ENCODE peak calls at places on chromosomes 13 and 19, in ten cellular contexts. T is GM12865; D is stimulated activated naive CD8-positive, alpha-beta T cell treated with anti-CD3 and anti-CD28 coated beads, Interleukin-15, amount 100 ng/mL, for 72 hours; G is SK-N-SH; O is kidney tubule cell; K is fibroblast of the conjunctiva; J is KG1; A is neuronal stem cell; H is NCI-H187 treated with DMSO at 0.1 percent for 48 hours; W is tibial artery. V is an unnamed sample.

GRCh38 chr13:33957497-33957905 is 139.6 kb downstream of the RFC3 start:
- DNase-seq in O (no peak), W (no peak), A (no peak), H (no peak), J (no peak), T (no peak), K (no peak), G (no peak), D (no peak), V (no peak)

GRCh38 chr19:4061683-4062575 is 4.8 kb downstream of the ZBTB7A start:
- DNase-seq in O (peak; percentile 56), J (no peak), G (no peak), T (no peak), H (no peak), K (no peak), D (no peak), W (no peak), A (no peak), V (peak; percentile 97)

GRCh38 chr19:33512021-33512420 is 9.6 kb downstream of the PEPD start:
- DNase-seq in D (no peak), G (no peak), T (no peak), H (no peak), A (no peak), W (no peak), K (no peak), O (no peak), J (no peak), V (no peak)

GRCh38 chr19:36210497-36210896 is 4.0 kb downstream of the ZNF565 start:
- DNase-seq in K (no peak), H (no peak), O (no peak), G (no peak), T (no peak), W (no peak), A (no peak), D (no peak), J (no peak), V (no peak)

GRCh38 chr19:49884109-49884508 is 6.6 kb downstream of the TBC1D17 start:
- DNase-seq in G (no peak), A (no peak), O (no peak), K (no peak), H (no peak), T (no peak), W (no peak), J (no peak), D (no peak), V (no peak)

GRCh38 chr19:6752257-6753177 is 13.0 kb downstream of the TRIP10 start:
- DNase-seq in O (no peak), G (no peak), K (no peak), D (no peak), W (no peak), J (no peak), A (no peak), H (no peak), T (no peak), V (no peak)

GRCh38 chr13:24982333-24982999 is 113.5 kb upstream of the PABPC3 start:
- DNase-seq in G (no peak), O (peak; percentile 24), J (no peak), T (no peak), A (no peak), W (no peak), D (no peak), H (no peak), K (no peak), V (peak; percentile 45)

GRCh38 chr13:33845572-33846305 is 27.8 kb downstream of the RFC3 start:
- DNase-seq in A (no peak), G (no peak), H (no peak), W (no peak), O (no peak), J (no peak), K (no peak), D (no peak), T (no peak), V (no peak)

GRCh38 chr13:93562676-93563075 is 336.1 kb downstream of the GPC6 start:
- DNase-seq in D (no peak), O (peak; percentile 55), T (no peak), A (no peak), H (no peak), W (no peak), K (no peak), J (no peak), G (no peak), V (no peak)

GRCh38 chr19:13953021-13953531 is 767 bp downstream of the DCAF15 start:
- DNase-seq in K (peak; percentile 27), H (no peak), T (no peak), O (peak; percentile 53), D (no peak), J (no peak), W (no peak), G (no peak), A (no peak), V (no peak)

GRCh38 chr19:13149628-13150186 is 468 bp downstream of the STX10 start:
- DNase-seq in G (peak; percentile 66), O (peak; percentile 48), W (peak; percentile 82), T (peak; percentile 55), J (no peak), A (peak; percentile 27), H (no peak), D (no peak), K (no peak), V (peak; percentile 81)

GRCh38 chr19:49014123-49014869 is 2.6 kb downstream of the LHB start:
- DNase-seq in A (no peak), O (no peak), H (no peak), T (no peak), G (no peak), K (no peak), J (no peak), W (no peak), D (no peak), V (peak; percentile 64)

GRCh38 chr13:93118081-93118615 is 108.5 kb upstream of the GPC6 start:
- DNase-seq in J (no peak), A (no peak), W (no peak), T (no peak), H (no peak), K (no peak), G (no peak), D (no peak), O (no peak), V (no peak)

V was measured in DMS53.